ENCODE peak calls at places on chromosomes 6 and 20, in four cellular contexts. C, N, U and A are unnamed samples.

GRCh38 chr6:9140861-9141534 is 705.7 kb upstream of the SLC35B3 start:
- DNase-seq in N (no peak), U (peak; percentile 6), C (no peak), A (peak; percentile 79)

GRCh38 chr20:58130156-58130555 is 98.3 kb downstream of the ANKRD60 start:
- DNase-seq in C (no peak), U (no peak), N (no peak), A (no peak)

GRCh38 chr6:22149501-22150490 is 147.0 kb downstream of the PRL start:
- DNase-seq in N (no peak), C (no peak), U (peak; percentile 47), A (peak; percentile 80)

GRCh38 chr6:145155411-145155810 is 579.9 kb downstream of the EPM2A start:
- DNase-seq in U (no peak), C (no peak), N (no peak), A (no peak)

GRCh38 chr6:47663462-47664216 is 34.7 kb upstream of the ADGRF4 start:
- DNase-seq in C (no peak), N (peak; percentile 46), U (no peak), A (peak; percentile 12)

GRCh38 chr6:24357336-24358218 is at the start of gene DCDC2:
- DNase-seq in N (peak; percentile 51), U (no peak), C (no peak), A (peak; percentile 21)

GRCh38 chr6:129497591-129498555 is 212.1 kb downstream of the ARHGAP18 start:
- DNase-seq in C (no peak), N (peak; percentile 33), U (no peak), A (no peak)

GRCh38 chr6:24768361-24768760 is 6.4 kb upstream of the GMNN start:
- DNase-seq in N (no peak), U (no peak), C (no peak), A (no peak)

GRCh38 chr6:31765910-31766794 is 3.7 kb downstream of the SAPCD1 start:
- DNase-seq in U (no peak), N (no peak), C (no peak), A (no peak)

GRCh38 chr6:55869731-55870130 is 5.7 kb downstream of the BMP5 start:
- DNase-seq in C (no peak), U (no peak), N (peak; percentile 28), A (no peak)

GRCh38 chr20:51368461-51369211 is 173.9 kb downstream of the NFATC2 start:
- DNase-seq in U (no peak), C (no peak), N (no peak), A (no peak)

GRCh38 chr20:36493801-36494114 is 47.6 kb upstream of the MYL9 start:
- DNase-seq in U (no peak), C (no peak), N (peak; percentile 85), A (peak; percentile 93)

GRCh38 chr6:137044366-137045220 is at the start of gene IL20RA:
- DNase-seq in N (no peak), U (peak; percentile 53), C (no peak), A (peak; percentile 14)

GRCh38 chr6:50837589-50838445 is 19.1 kb downstream of the TFAP2B start:
- DNase-seq in U (no peak), N (no peak), C (no peak), A (no peak)

GRCh38 chr6:149140137-149140909 is 177.2 kb upstream of the TAB2 start:
- DNase-seq in N (no peak), U (no peak), C (peak; percentile 65), A (no peak)

GRCh38 chr20:54062812-54063280 is 7.5 kb downstream of the BCAS1 start:
- DNase-seq in U (peak; percentile 61), N (peak; percentile 39), C (peak; percentile 82), A (peak; percentile 66)

GRCh38 chr6:487956-488355 is 96.4 kb downstream of the IRF4 start:
- DNase-seq in N (no peak), U (no peak), C (no peak), A (no peak)

GRCh38 chr6:117270121-117270959 is 5.0 kb downstream of the VGLL2 start:
- DNase-seq in N (peak; percentile 27), C (no peak), U (peak; percentile 36), A (no peak)

GRCh38 chr20:19828233-19828632 is 70.2 kb downstream of the RIN2 start:
- DNase-seq in U (peak; percentile 39), N (peak; percentile 78), C (peak; percentile 68), A (peak; percentile 35)

GRCh38 chr6:77430506-77430905 is 32.8 kb downstream of the HTR1B start:
- DNase-seq in C (no peak), N (no peak), U (no peak), A (no peak)

GRCh38 chr6:152954443-152954842 is 28.4 kb downstream of the FBXO5 start:
- DNase-seq in N (no peak), U (no peak), C (no peak), A (no peak)

GRCh38 chr6:158557927-158558326 is 2.0 kb upstream of the TMEM181 start:
- DNase-seq in U (no peak), C (no peak), N (no peak), A (no peak)

GRCh38 chr6:129138739-129139405 is 255.9 kb downstream of the LAMA2 start:
- DNase-seq in C (no peak), N (no peak), U (no peak), A (no peak)

GRCh38 chr20:672975-673604 is 2.5 kb downstream of the SCRT2 start:
- DNase-seq in C (no peak), N (no peak), U (no peak), A (no peak)

GRCh38 chr6:2732503-2733089 is 18.1 kb downstream of the MYLK4 start:
- DNase-seq in N (no peak), U (no peak), C (no peak), A (no peak)

GRCh38 chr6:19715166-19715558 is 122.0 kb upstream of the ID4 start:
- DNase-seq in U (no peak), N (peak; percentile 26), C (no peak), A (no peak)

GRCh38 chr6:33215281-33215680 is 7.0 kb downstream of the RING1 start:
- DNase-seq in N (no peak), U (no peak), C (no peak), A (no peak)

GRCh38 chr6:169666441-169666840 is 35.4 kb downstream of the WDR27 start:
- DNase-seq in N (no peak), U (no peak), C (no peak), A (no peak)

GRCh38 chr6:55176958-55177357 is 2.6 kb downstream of the HCRTR2 start:
- DNase-seq in N (peak; percentile 21), C (no peak), U (peak; percentile 21), A (peak; percentile 52)

GRCh38 chr20:1536893-1537730 is 20.4 kb downstream of the SIRPD start:
- DNase-seq in U (no peak), C (no peak), N (no peak), A (no peak)

GRCh38 chr6:1787894-1788293 is 178.2 kb downstream of the FOXC1 start:
- DNase-seq in C (no peak), N (peak; percentile 76), U (no peak), A (peak; percentile 88)

GRCh38 chr6:32888576-32888975 is 34.6 kb downstream of the PSMB9 start:
- DNase-seq in U (no peak), C (no peak), N (no peak), A (no peak)

GRCh38 chr6:138297761-138298298 is 79.5 kb upstream of the PBOV1 start:
- DNase-seq in N (peak; percentile 66), C (no peak), U (no peak), A (peak; percentile 7)

GRCh38 chr6:18379376-18380117 is 7.6 kb upstream of the RNF144B start:
- DNase-seq in U (no peak), C (no peak), N (no peak), A (no peak)

GRCh38 chr6:35298625-35299140 is 1.1 kb downstream of the DEF6 start:
- DNase-seq in N (no peak), C (no peak), U (no peak), A (no peak)

GRCh38 chr6:110528051-110528929 is 51.9 kb upstream of the SLC22A16 start:
- DNase-seq in C (peak; percentile 28), N (peak; percentile 97), U (peak; percentile 76), A (peak; percentile 81)

GRCh38 chr6:37262446-37263026 is 4.6 kb upstream of the TMEM217 start:
- DNase-seq in U (no peak), C (no peak), N (peak; percentile 58), A (no peak)

GRCh38 chr6:37218061-37218460 is 39.5 kb upstream of the TBC1D22B start:
- DNase-seq in N (no peak), U (no peak), C (no peak), A (no peak)

GRCh38 chr6:35892482-35892881 is 28.4 kb downstream of the SRPK1 start:
- DNase-seq in C (no peak), N (no peak), U (no peak), A (no peak)

GRCh38 chr6:37175332-37176267 is 5.6 kb downstream of the PIM1 start:
- DNase-seq in N (no peak), U (no peak), C (no peak), A (no peak)

DNA sequence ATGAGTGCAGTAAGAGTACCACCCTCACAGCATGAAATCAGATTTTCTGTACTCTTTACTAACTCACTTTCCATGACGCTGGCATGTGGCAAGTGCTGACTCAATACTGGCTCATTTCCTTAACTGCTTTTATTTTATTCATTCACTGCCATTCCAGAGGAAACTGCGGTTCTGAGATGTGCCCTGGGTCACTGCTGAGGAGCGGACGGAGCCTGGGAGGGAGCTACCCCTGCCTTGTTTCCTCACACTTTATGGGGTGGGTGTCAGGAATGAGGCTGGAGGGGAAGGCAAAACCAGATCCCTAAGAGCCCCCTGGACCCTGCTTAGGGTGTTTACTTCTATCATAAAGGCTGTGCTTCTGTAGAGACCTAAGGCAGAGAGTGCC is 14.4 kb downstream of the NT5E start:
- DNase-seq in N (peak; percentile 92), C (no peak), U (no peak), A (peak; percentile 98)
- H2AFZ ChIP-seq in N (no peak overlapping the region), C (no peak overlapping the region), U (no peak overlapping the region), A (no peak overlapping the region)

DNA sequence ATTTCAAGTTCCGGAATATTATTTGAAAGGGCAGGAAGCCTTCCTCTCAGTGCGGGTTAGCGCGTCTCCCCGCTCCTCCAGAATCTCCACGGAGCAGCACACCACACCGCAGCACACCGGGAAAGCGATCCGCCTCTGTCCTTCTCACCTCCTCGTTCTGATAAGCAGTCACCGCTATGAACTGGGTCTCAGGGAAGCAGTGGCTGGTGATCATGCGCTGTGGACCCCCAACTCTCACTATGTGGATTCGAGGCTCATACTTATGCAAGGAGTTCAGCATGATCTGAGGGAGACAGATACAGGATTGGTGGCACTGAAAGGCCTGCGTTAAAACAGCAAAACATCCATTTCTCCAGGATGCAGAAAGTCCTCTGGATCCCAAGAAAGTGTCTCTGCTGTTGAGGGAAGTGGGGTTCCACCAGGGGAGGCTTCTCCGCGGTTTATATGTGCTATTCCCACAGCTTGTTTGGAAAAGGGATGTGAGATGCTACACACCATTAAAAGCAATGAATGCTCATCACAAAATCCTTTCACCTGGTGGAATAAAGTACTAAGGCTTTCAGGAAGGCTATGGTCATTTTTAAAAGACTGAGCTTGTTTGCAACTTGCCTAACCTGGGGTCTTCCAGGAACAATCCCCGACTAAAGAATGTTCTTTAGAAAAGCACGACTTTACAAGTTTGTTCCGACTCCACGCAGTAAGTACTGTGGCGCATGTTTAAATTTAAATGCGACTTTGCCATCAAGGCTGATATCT is 1.9 kb downstream of the TBXT start:
- DNase-seq in N (no peak), C (no peak), U (no peak), A (no peak)
- TF ChIP-seq EZH2 in N (no peak), C (no peak), U (peak; percentile 93), A (no peak)

GRCh38 chr6:167669553-167669849 is 157.2 kb upstream of the AFDN start:
- DNase-seq in C (no peak), U (no peak), N (no peak), A (no peak)
- H2AFZ ChIP-seq in C (no peak overlapping the region), U (no peak overlapping the region), N (no peak overlapping the region), A (no peak overlapping the region)

DNA sequence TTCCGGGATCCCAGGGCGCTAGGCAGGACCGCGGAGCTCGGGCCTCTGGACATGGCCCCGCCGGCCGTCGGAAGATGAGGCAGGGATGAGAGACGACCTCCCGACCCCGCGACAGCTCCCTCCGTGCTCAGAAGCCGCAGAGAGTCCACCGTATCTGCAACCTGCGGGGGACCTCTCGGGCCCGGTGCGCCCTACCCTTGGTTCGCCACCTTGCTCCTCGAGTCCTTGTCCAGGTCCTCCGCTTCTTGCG is 301 bp downstream of the PPP1R3D start:
- DNase-seq in C (no peak), U (no peak), N (no peak), A (no peak)
- TF ChIP-seq EZH2 in C (no peak), U (no peak), N (no peak), A (no peak)